ENCODE peak calls at places on chromosomes 12 and 14, in five cellular contexts. One of them, this sample, is unnamed.

GRCh38 chr12:111557271-111558106 is 41.6 kb downstream of the ATXN2 start:
- DNase-seq in activated CD4-positive, alpha-beta T cell treated with anti-CD3 and anti-CD28 coated beads, Interleukin-2, amount 10 ng/mL, durations not matched to agents 7 days and 5 days: no peak
- DNase-seq in SK-N-SH: no peak
- DNase-seq in heart left ventricle: no peak
- DNase-seq in D341Med: no peak
- DNase-seq in this sample: no peak

GRCh38 chr14:31877333-31877798 is 199.7 kb upstream of the ARHGAP5 start:
- DNase-seq in activated CD4-positive, alpha-beta T cell treated with anti-CD3 and anti-CD28 coated beads, Interleukin-2, amount 10 ng/mL, durations not matched to agents 7 days and 5 days: no peak
- DNase-seq in SK-N-SH: no peak
- DNase-seq in heart left ventricle: no peak
- DNase-seq in D341Med: no peak
- DNase-seq in this sample: no peak

GRCh38 chr12:41096797-41097196 is 91.3 kb upstream of the PDZRN4 start:
- DNase-seq in activated CD4-positive, alpha-beta T cell treated with anti-CD3 and anti-CD28 coated beads, Interleukin-2, amount 10 ng/mL, durations not matched to agents 7 days and 5 days: no peak
- DNase-seq in SK-N-SH: no peak
- DNase-seq in heart left ventricle: no peak
- DNase-seq in D341Med: no peak
- DNase-seq in this sample: no peak

GRCh38 chr14:105858676-105859025 is 332.3 kb downstream of the TMEM121 start:
- DNase-seq in activated CD4-positive, alpha-beta T cell treated with anti-CD3 and anti-CD28 coated beads, Interleukin-2, amount 10 ng/mL, durations not matched to agents 7 days and 5 days: peak
- DNase-seq in SK-N-SH: no peak
- DNase-seq in heart left ventricle: peak
- DNase-seq in D341Med: peak
- DNase-seq in this sample: peak

GRCh38 chr14:50402965-50403364 is 6.3 kb upstream of the CDKL1 start:
- DNase-seq in activated CD4-positive, alpha-beta T cell treated with anti-CD3 and anti-CD28 coated beads, Interleukin-2, amount 10 ng/mL, durations not matched to agents 7 days and 5 days: no peak
- DNase-seq in SK-N-SH: no peak
- DNase-seq in heart left ventricle: no peak
- DNase-seq in D341Med: no peak
- DNase-seq in this sample: no peak

GRCh38 chr14:89303452-89304435 is 113.3 kb downstream of the FOXN3 start:
- DNase-seq in activated CD4-positive, alpha-beta T cell treated with anti-CD3 and anti-CD28 coated beads, Interleukin-2, amount 10 ng/mL, durations not matched to agents 7 days and 5 days: peak
- DNase-seq in SK-N-SH: no peak
- DNase-seq in heart left ventricle: no peak
- DNase-seq in D341Med: no peak
- DNase-seq in this sample: peak

GRCh38 chr12:5417500-5417899 is 14.4 kb upstream of the NTF3 start:
- DNase-seq in activated CD4-positive, alpha-beta T cell treated with anti-CD3 and anti-CD28 coated beads, Interleukin-2, amount 10 ng/mL, durations not matched to agents 7 days and 5 days: no peak
- DNase-seq in SK-N-SH: no peak
- DNase-seq in heart left ventricle: no peak
- DNase-seq in D341Med: no peak
- DNase-seq in this sample: no peak

GRCh38 chr12:123109319-123109772 is 41.5 kb downstream of the PITPNM2 start:
- DNase-seq in activated CD4-positive, alpha-beta T cell treated with anti-CD3 and anti-CD28 coated beads, Interleukin-2, amount 10 ng/mL, durations not matched to agents 7 days and 5 days: no peak
- DNase-seq in SK-N-SH: no peak
- DNase-seq in heart left ventricle: peak
- DNase-seq in D341Med: no peak
- DNase-seq in this sample: no peak

GRCh38 chr12:56683-57346 is 9.8 kb upstream of the IQSEC3 start:
- DNase-seq in activated CD4-positive, alpha-beta T cell treated with anti-CD3 and anti-CD28 coated beads, Interleukin-2, amount 10 ng/mL, durations not matched to agents 7 days and 5 days: no peak
- DNase-seq in SK-N-SH: no peak
- DNase-seq in heart left ventricle: no peak
- DNase-seq in D341Med: no peak
- DNase-seq in this sample: no peak

GRCh38 chr14:103281496-103282231 is 52.4 kb upstream of the EIF5 start:
- DNase-seq in activated CD4-positive, alpha-beta T cell treated with anti-CD3 and anti-CD28 coated beads, Interleukin-2, amount 10 ng/mL, durations not matched to agents 7 days and 5 days: no peak
- DNase-seq in SK-N-SH: peak
- DNase-seq in heart left ventricle: no peak
- DNase-seq in D341Med: no peak
- DNase-seq in this sample: peak

GRCh38 chr14:68672609-68673285 is 120.1 kb downstream of the ZFP36L1 start:
- DNase-seq in activated CD4-positive, alpha-beta T cell treated with anti-CD3 and anti-CD28 coated beads, Interleukin-2, amount 10 ng/mL, durations not matched to agents 7 days and 5 days: no peak
- DNase-seq in SK-N-SH: no peak
- DNase-seq in heart left ventricle: no peak
- DNase-seq in D341Med: no peak
- DNase-seq in this sample: no peak

GRCh38 chr14:105065280-105066228 is at the start of gene GPR132:
- DNase-seq in activated CD4-positive, alpha-beta T cell treated with anti-CD3 and anti-CD28 coated beads, Interleukin-2, amount 10 ng/mL, durations not matched to agents 7 days and 5 days: peak
- DNase-seq in SK-N-SH: no peak
- DNase-seq in heart left ventricle: peak
- DNase-seq in D341Med: no peak
- DNase-seq in this sample: no peak

GRCh38 chr14:104900639-104901512 is 23.8 kb upstream of the PLD4 start:
- DNase-seq in activated CD4-positive, alpha-beta T cell treated with anti-CD3 and anti-CD28 coated beads, Interleukin-2, amount 10 ng/mL, durations not matched to agents 7 days and 5 days: no peak
- DNase-seq in SK-N-SH: no peak
- DNase-seq in heart left ventricle: no peak
- DNase-seq in D341Med: no peak
- DNase-seq in this sample: no peak

GRCh38 chr12:52029686-52030085 is 21.6 kb upstream of the NR4A1 start:
- DNase-seq in activated CD4-positive, alpha-beta T cell treated with anti-CD3 and anti-CD28 coated beads, Interleukin-2, amount 10 ng/mL, durations not matched to agents 7 days and 5 days: no peak
- DNase-seq in SK-N-SH: peak
- DNase-seq in heart left ventricle: no peak
- DNase-seq in D341Med: peak
- DNase-seq in this sample: no peak

GRCh38 chr14:35121026-35121886 is 534 bp downstream of the PPP2R3C start:
- DNase-seq in activated CD4-positive, alpha-beta T cell treated with anti-CD3 and anti-CD28 coated beads, Interleukin-2, amount 10 ng/mL, durations not matched to agents 7 days and 5 days: peak
- DNase-seq in SK-N-SH: no peak
- DNase-seq in heart left ventricle: no peak
- DNase-seq in D341Med: no peak
- DNase-seq in this sample: peak

GRCh38 chr14:92680781-92681650 is 67.4 kb downstream of the LGMN start:
- DNase-seq in activated CD4-positive, alpha-beta T cell treated with anti-CD3 and anti-CD28 coated beads, Interleukin-2, amount 10 ng/mL, durations not matched to agents 7 days and 5 days: peak
- DNase-seq in SK-N-SH: peak
- DNase-seq in heart left ventricle: peak
- DNase-seq in D341Med: peak
- DNase-seq in this sample: peak

GRCh38 chr12:89373772-89374572 is 21.7 kb upstream of the DUSP6 start:
- DNase-seq in activated CD4-positive, alpha-beta T cell treated with anti-CD3 and anti-CD28 coated beads, Interleukin-2, amount 10 ng/mL, durations not matched to agents 7 days and 5 days: no peak
- DNase-seq in SK-N-SH: no peak
- DNase-seq in heart left ventricle: no peak
- DNase-seq in D341Med: no peak
- DNase-seq in this sample: no peak

GRCh38 chr14:78933948-78934524 is 763.9 kb downstream of the NRXN3 start:
- DNase-seq in activated CD4-positive, alpha-beta T cell treated with anti-CD3 and anti-CD28 coated beads, Interleukin-2, amount 10 ng/mL, durations not matched to agents 7 days and 5 days: no peak
- DNase-seq in SK-N-SH: peak
- DNase-seq in heart left ventricle: no peak
- DNase-seq in D341Med: peak
- DNase-seq in this sample: no peak

GRCh38 chr12:15208871-15209656 is 12.2 kb downstream of the RERG start:
- DNase-seq in activated CD4-positive, alpha-beta T cell treated with anti-CD3 and anti-CD28 coated beads, Interleukin-2, amount 10 ng/mL, durations not matched to agents 7 days and 5 days: no peak
- DNase-seq in SK-N-SH: no peak
- DNase-seq in heart left ventricle: no peak
- DNase-seq in D341Med: no peak
- DNase-seq in this sample: no peak

GRCh38 chr14:87805315-87805723 is 187.7 kb downstream of the GALC start:
- DNase-seq in activated CD4-positive, alpha-beta T cell treated with anti-CD3 and anti-CD28 coated beads, Interleukin-2, amount 10 ng/mL, durations not matched to agents 7 days and 5 days: peak
- DNase-seq in SK-N-SH: peak
- DNase-seq in heart left ventricle: no peak
- DNase-seq in D341Med: peak
- DNase-seq in this sample: no peak

GRCh38 chr12:67811437-67812361 is 163.2 kb downstream of the DYRK2 start:
- DNase-seq in activated CD4-positive, alpha-beta T cell treated with anti-CD3 and anti-CD28 coated beads, Interleukin-2, amount 10 ng/mL, durations not matched to agents 7 days and 5 days: no peak
- DNase-seq in SK-N-SH: no peak
- DNase-seq in heart left ventricle: no peak
- DNase-seq in D341Med: no peak
- DNase-seq in this sample: no peak

GRCh38 chr14:58639842-58640484 is 2.2 kb downstream of the DACT1 start:
- DNase-seq in activated CD4-positive, alpha-beta T cell treated with anti-CD3 and anti-CD28 coated beads, Interleukin-2, amount 10 ng/mL, durations not matched to agents 7 days and 5 days: no peak
- DNase-seq in SK-N-SH: peak
- DNase-seq in heart left ventricle: no peak
- DNase-seq in D341Med: peak
- DNase-seq in this sample: peak

GRCh38 chr12:23084236-23084995 is 459.4 kb downstream of the ETNK1 start:
- DNase-seq in activated CD4-positive, alpha-beta T cell treated with anti-CD3 and anti-CD28 coated beads, Interleukin-2, amount 10 ng/mL, durations not matched to agents 7 days and 5 days: no peak
- DNase-seq in SK-N-SH: peak
- DNase-seq in heart left ventricle: no peak
- DNase-seq in D341Med: no peak
- DNase-seq in this sample: no peak

This sample was measured in uterus.